ENCODE peak calls at places on chromosome 17, in ten cellular contexts. F is HS-5, R is GM04504, Y is iPS DF 19.7, W is T-cell, L is cortex of kidney, J is nucleus accumbens, I is B cell, X is lower leg skin, Z is anterior cingulate cortex. A is an unnamed sample.

GRCh38 chr17:80827646-80828643 is 163.7 kb upstream of the CHMP6 start:
- DNase-seq in F (no peak), R (no peak), Y (peak; percentile 57), W (no peak), L (no peak), J (no peak), I (peak; percentile 18), X (no peak), Z (no peak), A (no peak)

GRCh38 chr17:9890124-9890523 is 14.9 kb downstream of the RCVRN start:
- DNase-seq in F (no peak), R (no peak), Y (peak; percentile 54), W (no peak), L (no peak), J (no peak), I (no peak), X (no peak), Z (no peak), A (no peak)

GRCh38 chr17:82292251-82293154 is 19.0 kb upstream of the CSNK1D start:
- DNase-seq in F (peak; percentile 85), R (peak; percentile 97), Y (peak; percentile 98), W (peak; percentile 91), L (no peak), J (peak; percentile 93), I (peak; percentile 96), X (peak; percentile 99), Z (peak; percentile 93), A (peak; percentile 89)

GRCh38 chr17:63775420-63775819 is 1.4 kb downstream of the DDX42 start:
- DNase-seq in F (no peak), R (no peak), Y (no peak), W (no peak), L (no peak), J (no peak), I (no peak), X (no peak), Z (no peak), A (no peak)

GRCh38 chr17:82687375-82687861 is 11.1 kb downstream of the RAB40B start:
- DNase-seq in F (no peak), R (no peak), Y (no peak), W (no peak), L (no peak), J (peak; percentile 58), I (no peak), X (no peak), Z (no peak), A (no peak)

GRCh38 chr17:37388266-37388665 is 12.5 kb downstream of the C17orf78 start:
- DNase-seq in F (no peak), R (no peak), Y (no peak), W (no peak), L (no peak), J (no peak), I (no peak), X (no peak), Z (no peak), A (no peak)

GRCh38 chr17:80219013-80219776 is 938 bp downstream of the SGSH start:
- DNase-seq in F (peak; percentile 47), R (peak; percentile 61), Y (no peak), W (peak; percentile 90), L (no peak), J (no peak), I (peak; percentile 90), X (peak; percentile 97), Z (peak; percentile 35), A (peak; percentile 93)

GRCh38 chr17:58265902-58266875 is 14.5 kb downstream of the MPO start:
- DNase-seq in F (no peak), R (no peak), Y (no peak), W (no peak), L (no peak), J (no peak), I (no peak), X (peak; percentile 45), Z (no peak), A (no peak)

GRCh38 chr17:80260791-80261158 is at the start of gene RNF213:
- DNase-seq in F (no peak), R (peak; percentile 10), Y (no peak), W (peak; percentile 41), L (no peak), J (no peak), I (peak; percentile 56), X (peak; percentile 90), Z (no peak), A (peak; percentile 67)

GRCh38 chr17:75540923-75541503 is 15.5 kb downstream of the LLGL2 start:
- DNase-seq in F (no peak), R (no peak), Y (no peak), W (no peak), L (no peak), J (no peak), I (peak; percentile 20), X (no peak), Z (no peak), A (no peak)

GRCh38 chr17:17774009-17774881 is 62.5 kb downstream of the SREBF1 start:
- DNase-seq in F (no peak), R (no peak), Y (no peak), W (no peak), L (no peak), J (peak; percentile 15), I (no peak), X (no peak), Z (no peak), A (no peak)

GRCh38 chr17:49249292-49249794 is 18.8 kb upstream of the PHOSPHO1 start:
- DNase-seq in F (no peak), R (peak; percentile 10), Y (no peak), W (no peak), L (no peak), J (no peak), I (no peak), X (no peak), Z (no peak), A (no peak)

GRCh38 chr17:70332811-70333210 is 163.5 kb downstream of the KCNJ2 start:
- DNase-seq in F (no peak), R (no peak), Y (no peak), W (no peak), L (no peak), J (no peak), I (no peak), X (no peak), Z (no peak), A (no peak)

GRCh38 chr17:62712011-62712615 is 84.6 kb downstream of the MRC2 start:
- DNase-seq in F (no peak), R (no peak), Y (no peak), W (no peak), L (no peak), J (no peak), I (no peak), X (peak; percentile 56), Z (no peak), A (no peak)

GRCh38 chr17:37844158-37844976 is 79.8 kb upstream of the TBC1D3K start:
- DNase-seq in F (no peak), R (peak; percentile 20), Y (peak; percentile 35), W (peak; percentile 22), L (no peak), J (no peak), I (peak; percentile 67), X (peak; percentile 90), Z (no peak), A (peak; percentile 59)

GRCh38 chr17:7493941-7494340 is 9.8 kb downstream of the POLR2A start:
- DNase-seq in F (no peak), R (no peak), Y (no peak), W (no peak), L (no peak), J (no peak), I (no peak), X (no peak), Z (no peak), A (no peak)

GRCh38 chr17:64051153-64051552 is 30.7 kb upstream of the ICAM2 start:
- DNase-seq in F (no peak), R (no peak), Y (no peak), W (no peak), L (no peak), J (no peak), I (no peak), X (no peak), Z (no peak), A (peak; percentile 93)

GRCh38 chr17:46053911-46054534 is 55.0 kb downstream of the STH start:
- DNase-seq in F (no peak), R (peak; percentile 36), Y (no peak), W (no peak), L (no peak), J (no peak), I (no peak), X (no peak), Z (no peak), A (no peak)

GRCh38 chr17:78375401-78376079 is 2.9 kb upstream of the PGS1 start:
- DNase-seq in F (peak; percentile 89), R (peak; percentile 85), Y (no peak), W (no peak), L (no peak), J (no peak), I (no peak), X (peak; percentile 85), Z (no peak), A (no peak)

GRCh38 chr17:75345514-75346167 is 56.4 kb upstream of the SLC25A19 start:
- DNase-seq in F (no peak), R (no peak), Y (no peak), W (peak; percentile 45), L (no peak), J (no peak), I (peak; percentile 82), X (no peak), Z (no peak), A (peak; percentile 53)

GRCh38 chr17:49707246-49707607 is 537 bp downstream of the SLC35B1 start:
- DNase-seq in F (no peak), R (no peak), Y (no peak), W (peak; percentile 41), L (no peak), J (no peak), I (peak; percentile 44), X (no peak), Z (no peak), A (no peak)

GRCh38 chr17:61139219-61139618 is 260.4 kb upstream of the TBX2 start:
- DNase-seq in F (peak; percentile 44), R (peak; percentile 47), Y (no peak), W (peak; percentile 55), L (no peak), J (no peak), I (peak; percentile 76), X (no peak), Z (no peak), A (peak; percentile 4)

GRCh38 chr17:79982986-79983385 is 52.7 kb downstream of the TBC1D16 start:
- DNase-seq in F (no peak), R (no peak), Y (no peak), W (no peak), L (no peak), J (no peak), I (no peak), X (peak; percentile 58), Z (no peak), A (no peak)

GRCh38 chr17:4610656-4611055 is 26.3 kb downstream of the SMTNL2 start:
- DNase-seq in F (no peak), R (no peak), Y (no peak), W (no peak), L (no peak), J (no peak), I (no peak), X (no peak), Z (no peak), A (no peak)

GRCh38 chr17:79993390-79994221 is 42.1 kb downstream of the TBC1D16 start:
- DNase-seq in F (peak; percentile 56), R (no peak), Y (no peak), W (no peak), L (no peak), J (no peak), I (no peak), X (peak; percentile 96), Z (no peak), A (no peak)

GRCh38 chr17:78634154-78634553 is 57.0 kb upstream of the DNAH17 start:
- DNase-seq in F (no peak), R (no peak), Y (no peak), W (no peak), L (no peak), J (no peak), I (no peak), X (no peak), Z (no peak), A (no peak)

GRCh38 chr17:78925662-78926555 is 722 bp upstream of the TIMP2 start:
- DNase-seq in F (no peak), R (peak; percentile 76), Y (no peak), W (no peak), L (no peak), J (no peak), I (no peak), X (peak; percentile 97), Z (peak; percentile 38), A (no peak)

GRCh38 chr17:1592751-1593629 is 30.4 kb upstream of the PITPNA start:
- DNase-seq in F (no peak), R (no peak), Y (no peak), W (no peak), L (no peak), J (no peak), I (peak; percentile 100), X (no peak), Z (no peak), A (no peak)

A was measured in CD4-positive, CD25-positive, alpha-beta regulatory T cell.